ENCODE peak calls at places on chromosomes 12 and 14, in four cellular contexts. S, Q, G and M are unnamed samples.
A peak's percentile ranks its signal among the peaks of the same experiment; 100 is the strongest.

GRCh38 chr12:10385181-10385613 is 4.6 kb downstream of the KLRK1 start:
- DNase-seq in S (no peak), Q (peak; percentile 91), G (peak; percentile 54), M (no peak)

GRCh38 chr12:2692156-2692555 is 102.6 kb upstream of the FKBP4 start:
- DNase-seq in S (no peak), Q (no peak), G (no peak), M (no peak)

GRCh38 chr12:46629331-46630229 is 196.2 kb downstream of the SLC38A4 start:
- DNase-seq in S (no peak), Q (no peak), G (no peak), M (no peak)

GRCh38 chr12:49703647-49704137 is 3.5 kb downstream of the FMNL3 start:
- DNase-seq in S (peak; percentile 2), Q (peak; percentile 83), G (no peak), M (no peak)

GRCh38 chr12:132481345-132481744 is 8.6 kb upstream of the FBRSL1 start:
- DNase-seq in S (no peak), Q (no peak), G (no peak), M (no peak)

GRCh38 chr12:16626991-16627390 is 21.0 kb upstream of the LMO3 start:
- DNase-seq in S (no peak), Q (no peak), G (no peak), M (no peak)

GRCh38 chr12:92431146-92431545 is 271.6 kb upstream of the PLEKHG7 start:
- DNase-seq in S (no peak), Q (no peak), G (no peak), M (no peak)

GRCh38 chr14:90760591-90761316 is 55.5 kb downstream of the TTC7B start:
- DNase-seq in S (peak; percentile 57), Q (peak; percentile 64), G (no peak), M (peak; percentile 51)

GRCh38 chr14:31541702-31542101 is 19.5 kb upstream of the NUBPL start:
- DNase-seq in S (no peak), Q (no peak), G (no peak), M (no peak)

GRCh38 chr14:74502236-74503019 is 8.9 kb downstream of the ISCA2 start:
- DNase-seq in S (peak; percentile 35), Q (peak; percentile 44), G (no peak), M (peak; percentile 25)

GRCh38 chr14:21102472-21103164 is 1.8 kb downstream of the TMEM253 start:
- DNase-seq in S (peak; percentile 24), Q (no peak), G (no peak), M (no peak)

GRCh38 chr14:92482621-92483319 is 30.8 kb upstream of the RIN3 start:
- DNase-seq in S (no peak), Q (no peak), G (no peak), M (no peak)

GRCh38 chr12:80064269-80064668 is 35.1 kb upstream of the OTOGL start:
- DNase-seq in S (no peak), Q (no peak), G (peak; percentile 86), M (no peak)

GRCh38 chr12:58262796-58263195 is 321.4 kb downstream of the ATP23 start:
- DNase-seq in S (no peak), Q (no peak), G (no peak), M (no peak)

GRCh38 chr12:82874935-82875334 is 188.2 kb downstream of the TMTC2 start:
- DNase-seq in S (no peak), Q (peak; percentile 25), G (no peak), M (peak; percentile 88)

GRCh38 chr12:48980953-48981756 is 3.0 kb downstream of the WNT1 start:
- DNase-seq in S (no peak), Q (no peak), G (no peak), M (no peak)

GRCh38 chr12:123807670-123808069 is 45.6 kb downstream of the DNAH10 start:
- DNase-seq in S (no peak), Q (no peak), G (no peak), M (peak; percentile 61)

GRCh38 chr12:15880721-15881120 is 1.5 kb upstream of the STRAP start:
- DNase-seq in S (no peak), Q (no peak), G (no peak), M (no peak)

GRCh38 chr12:112685321-112685720 is 106.2 kb upstream of the RPH3A start:
- DNase-seq in S (peak; percentile 84), Q (no peak), G (no peak), M (peak; percentile 7)

GRCh38 chr12:65634626-65635331 is 189.5 kb upstream of the HMGA2 start:
- DNase-seq in S (no peak), Q (peak; percentile 97), G (peak; percentile 53), M (no peak)

GRCh38 chr12:32615441-32615840 is 63.7 kb upstream of the DNM1L start:
- DNase-seq in S (no peak), Q (no peak), G (no peak), M (no peak)

GRCh38 chr14:103391048-103391447 is 5.8 kb downstream of the MARK3 start:
- DNase-seq in S (peak; percentile 65), Q (peak; percentile 82), G (no peak), M (peak; percentile 63)

GRCh38 chr14:59540852-59541251 is 35.8 kb downstream of the CCDC175 start:
- DNase-seq in S (peak; percentile 31), Q (no peak), G (no peak), M (no peak)

GRCh38 chr14:100850841-100851585 is 25.1 kb downstream of the MEG3 start:
- DNase-seq in S (no peak), Q (peak; percentile 19), G (no peak), M (no peak)

GRCh38 chr14:60867503-60868172 is 113.2 kb downstream of the TRMT5 start:
- DNase-seq in S (no peak), Q (no peak), G (no peak), M (no peak)